ENCODE peak calls at places on chromosomes 13 and 19, in seven cellular contexts. One of them, this sample, is unnamed.

GRCh38 chr13:110349239-110349638 is 42.2 kb downstream of the COL4A2 start:
- DNase-seq in CD8-positive, alpha-beta T cell: no peak
- DNase-seq in cardiac fibroblast: no peak
- DNase-seq in cardiac muscle cell: no peak
- DNase-seq in GM12865: no peak
- DNase-seq in bronchial epithelial cell: no peak
- DNase-seq in heart left ventricle: no peak
- DNase-seq in this sample: no peak

GRCh38 chr13:114200673-114201005 is 21.6 kb downstream of the CFAP97D2 start:
- DNase-seq in CD8-positive, alpha-beta T cell: no peak
- DNase-seq in cardiac fibroblast: no peak
- DNase-seq in cardiac muscle cell: peak
- DNase-seq in GM12865: no peak
- DNase-seq in bronchial epithelial cell: no peak
- DNase-seq in heart left ventricle: no peak
- DNase-seq in this sample: no peak

GRCh38 chr13:111031531-111031961 is 83.6 kb upstream of the ARHGEF7 start:
- DNase-seq in CD8-positive, alpha-beta T cell: no peak
- DNase-seq in cardiac fibroblast: peak
- DNase-seq in cardiac muscle cell: no peak
- DNase-seq in GM12865: peak
- DNase-seq in bronchial epithelial cell: no peak
- DNase-seq in heart left ventricle: no peak
- DNase-seq in this sample: peak

GRCh38 chr13:48727252-48728011 is 73.7 kb downstream of the CYSLTR2 start:
- DNase-seq in CD8-positive, alpha-beta T cell: no peak
- DNase-seq in cardiac fibroblast: peak
- DNase-seq in cardiac muscle cell: no peak
- DNase-seq in GM12865: peak
- DNase-seq in bronchial epithelial cell: no peak
- DNase-seq in heart left ventricle: peak
- DNase-seq in this sample: no peak

GRCh38 chr13:100275746-100276145 is 186.9 kb downstream of the PCCA start:
- DNase-seq in CD8-positive, alpha-beta T cell: no peak
- DNase-seq in cardiac fibroblast: no peak
- DNase-seq in cardiac muscle cell: no peak
- DNase-seq in GM12865: no peak
- DNase-seq in bronchial epithelial cell: peak
- DNase-seq in heart left ventricle: no peak
- DNase-seq in this sample: no peak

GRCh38 chr13:20383058-20383457 is 142.6 kb downstream of the CRYL1 start:
- DNase-seq in CD8-positive, alpha-beta T cell: no peak
- DNase-seq in cardiac fibroblast: no peak
- DNase-seq in cardiac muscle cell: no peak
- DNase-seq in GM12865: peak
- DNase-seq in bronchial epithelial cell: no peak
- DNase-seq in heart left ventricle: no peak
- DNase-seq in this sample: no peak

GRCh38 chr13:91184244-91184926 is 163.1 kb upstream of the MIR17HG start:
- DNase-seq in CD8-positive, alpha-beta T cell: no peak
- DNase-seq in cardiac fibroblast: no peak
- DNase-seq in cardiac muscle cell: no peak
- DNase-seq in GM12865: no peak
- DNase-seq in bronchial epithelial cell: no peak
- DNase-seq in heart left ventricle: no peak
- DNase-seq in this sample: no peak

GRCh38 chr13:49958321-49958720 is 22.2 kb upstream of the SPRYD7 start:
- DNase-seq in CD8-positive, alpha-beta T cell: no peak
- DNase-seq in cardiac fibroblast: no peak
- DNase-seq in cardiac muscle cell: no peak
- DNase-seq in GM12865: no peak
- DNase-seq in bronchial epithelial cell: no peak
- DNase-seq in heart left ventricle: no peak
- DNase-seq in this sample: no peak

GRCh38 chr13:74090397-74090796 is 43.8 kb downstream of the KLF12 start:
- DNase-seq in CD8-positive, alpha-beta T cell: no peak
- DNase-seq in cardiac fibroblast: no peak
- DNase-seq in cardiac muscle cell: no peak
- DNase-seq in GM12865: no peak
- DNase-seq in bronchial epithelial cell: peak
- DNase-seq in heart left ventricle: no peak
- DNase-seq in this sample: no peak

GRCh38 chr19:8663920-8664670 is 33.7 kb downstream of the NFILZ start:
- DNase-seq in CD8-positive, alpha-beta T cell: peak
- DNase-seq in cardiac fibroblast: no peak
- DNase-seq in cardiac muscle cell: no peak
- DNase-seq in GM12865: peak
- DNase-seq in bronchial epithelial cell: no peak
- DNase-seq in heart left ventricle: no peak
- DNase-seq in this sample: no peak

GRCh38 chr19:49946415-49946814 is 14.6 kb downstream of the SIGLEC11 start:
- DNase-seq in CD8-positive, alpha-beta T cell: no peak
- DNase-seq in cardiac fibroblast: no peak
- DNase-seq in cardiac muscle cell: no peak
- DNase-seq in GM12865: no peak
- DNase-seq in bronchial epithelial cell: no peak
- DNase-seq in heart left ventricle: no peak
- DNase-seq in this sample: no peak

GRCh38 chr19:45352471-45352870 is 11.9 kb downstream of the KLC3 start:
- DNase-seq in CD8-positive, alpha-beta T cell: no peak
- DNase-seq in cardiac fibroblast: no peak
- DNase-seq in cardiac muscle cell: no peak
- DNase-seq in GM12865: no peak
- DNase-seq in bronchial epithelial cell: no peak
- DNase-seq in heart left ventricle: no peak
- DNase-seq in this sample: no peak

DNA sequence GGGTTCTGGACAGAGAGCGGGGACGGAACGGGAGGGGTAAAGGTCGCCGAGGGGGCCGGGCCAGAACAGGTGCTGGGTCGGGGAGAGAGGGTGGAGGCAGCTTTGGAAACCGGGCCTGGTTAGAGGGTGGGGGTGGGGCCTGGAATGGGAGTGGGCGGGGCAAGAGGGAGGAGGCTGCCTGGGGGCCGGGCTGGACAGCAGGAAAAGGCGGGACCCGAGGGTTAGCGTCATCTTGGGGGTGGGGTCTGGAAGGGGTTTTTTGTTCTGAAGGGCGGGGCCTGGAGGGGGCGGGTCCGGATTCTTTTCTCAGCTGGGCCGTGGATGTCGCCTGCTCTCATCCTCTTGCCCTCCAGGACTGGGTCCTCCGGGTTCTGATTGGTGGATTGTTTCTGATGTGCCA is 4.3 kb upstream of the ZNF813 start:
- DNase-seq in CD8-positive, alpha-beta T cell: no peak
- DNase-seq in cardiac fibroblast: no peak
- DNase-seq in cardiac muscle cell: peak
- DNase-seq in GM12865: no peak
- DNase-seq in bronchial epithelial cell: no peak
- DNase-seq in heart left ventricle: peak
- DNase-seq in this sample: no peak
- H3K4me3 ChIP-seq in CD8-positive, alpha-beta T cell: no peak
- H3K4me3 ChIP-seq in cardiac fibroblast: no peak
- H3K4me3 ChIP-seq in cardiac muscle cell: no peak
- H3K4me3 ChIP-seq in GM12865: no peak
- H3K4me3 ChIP-seq in bronchial epithelial cell: no peak
- H3K4me3 ChIP-seq in heart left ventricle: no peak
- H3K4me3 ChIP-seq in this sample: no peak

GRCh38 chr13:98877936-98878335 is 99.9 kb downstream of the DOCK9 start:
- DNase-seq in CD8-positive, alpha-beta T cell: no peak
- DNase-seq in cardiac fibroblast: no peak
- DNase-seq in cardiac muscle cell: no peak
- DNase-seq in GM12865: no peak
- DNase-seq in bronchial epithelial cell: no peak
- DNase-seq in heart left ventricle: no peak
- DNase-seq in this sample: no peak

GRCh38 chr13:98880673-98881072 is 97.2 kb downstream of the DOCK9 start:
- DNase-seq in CD8-positive, alpha-beta T cell: no peak
- DNase-seq in cardiac fibroblast: no peak
- DNase-seq in cardiac muscle cell: no peak
- DNase-seq in GM12865: no peak
- DNase-seq in bronchial epithelial cell: no peak
- DNase-seq in heart left ventricle: no peak
- DNase-seq in this sample: no peak

GRCh38 chr13:98878421-98879126 is 99.3 kb downstream of the DOCK9 start:
- DNase-seq in CD8-positive, alpha-beta T cell: no peak
- DNase-seq in cardiac fibroblast: no peak
- DNase-seq in cardiac muscle cell: no peak
- DNase-seq in GM12865: no peak
- DNase-seq in bronchial epithelial cell: no peak
- DNase-seq in heart left ventricle: no peak
- DNase-seq in this sample: no peak

GRCh38 chr13:98879965-98880364 is 97.9 kb downstream of the DOCK9 start:
- DNase-seq in CD8-positive, alpha-beta T cell: no peak
- DNase-seq in cardiac fibroblast: no peak
- DNase-seq in cardiac muscle cell: no peak
- DNase-seq in GM12865: no peak
- DNase-seq in bronchial epithelial cell: no peak
- DNase-seq in heart left ventricle: no peak
- DNase-seq in this sample: no peak

DNA sequence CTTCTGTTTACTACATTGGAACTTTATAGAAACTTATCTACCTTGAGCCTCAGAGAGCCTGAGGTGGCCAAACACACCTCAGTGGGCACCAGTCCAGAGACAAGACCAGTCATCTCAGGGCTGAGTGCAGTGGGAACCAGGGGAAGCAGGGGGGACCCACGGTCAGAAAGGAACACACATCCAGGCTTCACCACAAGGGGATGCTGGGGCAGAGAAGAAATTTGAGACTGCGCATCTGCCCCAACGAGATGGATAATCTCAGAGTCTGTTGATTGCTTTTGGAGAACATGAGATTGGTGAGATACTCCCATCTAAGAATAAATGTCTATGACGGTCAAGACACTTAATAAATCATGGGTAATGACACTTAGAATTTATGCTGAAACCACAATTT is 98.7 kb downstream of the DOCK9 start:
- DNase-seq in CD8-positive, alpha-beta T cell: no peak
- DNase-seq in cardiac fibroblast: no peak
- DNase-seq in cardiac muscle cell: no peak
- DNase-seq in GM12865: no peak
- DNase-seq in bronchial epithelial cell: no peak
- DNase-seq in heart left ventricle: no peak
- DNase-seq in this sample: no peak
- TF ChIP-seq CTCF in CD8-positive, alpha-beta T cell: no peak
- TF ChIP-seq CTCF in cardiac fibroblast: no peak
- TF ChIP-seq CTCF in cardiac muscle cell: no peak
- TF ChIP-seq CTCF in GM12865: no peak
- TF ChIP-seq CTCF in bronchial epithelial cell: no peak
- TF ChIP-seq CTCF in heart left ventricle: no peak
- TF ChIP-seq CTCF in this sample: no peak

GRCh38 chr13:97233499-97233898 is 11.4 kb downstream of the MBNL2 start:
- DNase-seq in CD8-positive, alpha-beta T cell: no peak
- DNase-seq in cardiac fibroblast: no peak
- DNase-seq in cardiac muscle cell: no peak
- DNase-seq in GM12865: no peak
- DNase-seq in bronchial epithelial cell: no peak
- DNase-seq in heart left ventricle: no peak
- DNase-seq in this sample: no peak

GRCh38 chr13:97234236-97234635 is 12.1 kb downstream of the MBNL2 start:
- DNase-seq in CD8-positive, alpha-beta T cell: no peak
- DNase-seq in cardiac fibroblast: no peak
- DNase-seq in cardiac muscle cell: no peak
- DNase-seq in GM12865: no peak
- DNase-seq in bronchial epithelial cell: no peak
- DNase-seq in heart left ventricle: no peak
- DNase-seq in this sample: no peak

GRCh38 chr13:97235549-97236206 is 13.5 kb downstream of the MBNL2 start:
- DNase-seq in CD8-positive, alpha-beta T cell: no peak
- DNase-seq in cardiac fibroblast: no peak
- DNase-seq in cardiac muscle cell: no peak
- DNase-seq in GM12865: no peak
- DNase-seq in bronchial epithelial cell: no peak
- DNase-seq in heart left ventricle: peak
- DNase-seq in this sample: no peak

GRCh38 chr13:97237388-97237787 is 15.3 kb downstream of the MBNL2 start:
- DNase-seq in CD8-positive, alpha-beta T cell: no peak
- DNase-seq in cardiac fibroblast: no peak
- DNase-seq in cardiac muscle cell: no peak
- DNase-seq in GM12865: no peak
- DNase-seq in bronchial epithelial cell: no peak
- DNase-seq in heart left ventricle: no peak
- DNase-seq in this sample: no peak

GRCh38 chr13:97234742-97235141 is 12.6 kb downstream of the MBNL2 start:
- DNase-seq in CD8-positive, alpha-beta T cell: no peak
- DNase-seq in cardiac fibroblast: no peak
- DNase-seq in cardiac muscle cell: no peak
- DNase-seq in GM12865: no peak
- DNase-seq in bronchial epithelial cell: no peak
- DNase-seq in heart left ventricle: no peak
- DNase-seq in this sample: no peak
- H3K4me3 ChIP-seq in CD8-positive, alpha-beta T cell: no peak
- H3K4me3 ChIP-seq in cardiac fibroblast: no peak
- H3K4me3 ChIP-seq in cardiac muscle cell: no peak
- H3K4me3 ChIP-seq in GM12865: no peak
- H3K4me3 ChIP-seq in bronchial epithelial cell: no peak
- H3K4me3 ChIP-seq in heart left ventricle: no peak
- H3K4me3 ChIP-seq in this sample: no peak

GRCh38 chr19:57282011-57282636 is 1.8 kb downstream of the ZNF460 start:
- DNase-seq in CD8-positive, alpha-beta T cell: no peak
- DNase-seq in cardiac fibroblast: no peak
- DNase-seq in cardiac muscle cell: no peak
- DNase-seq in GM12865: peak
- DNase-seq in bronchial epithelial cell: peak
- DNase-seq in heart left ventricle: no peak
- DNase-seq in this sample: no peak

GRCh38 chr19:57280913-57281425 is 684 bp downstream of the ZNF460 start:
- DNase-seq in CD8-positive, alpha-beta T cell: peak
- DNase-seq in cardiac fibroblast: peak
- DNase-seq in cardiac muscle cell: peak
- DNase-seq in GM12865: peak
- DNase-seq in bronchial epithelial cell: no peak
- DNase-seq in heart left ventricle: no peak
- DNase-seq in this sample: no peak

GRCh38 chr19:57280165-57280912 is at the start of gene ZNF460:
- DNase-seq in CD8-positive, alpha-beta T cell: peak
- DNase-seq in cardiac fibroblast: peak
- DNase-seq in cardiac muscle cell: peak
- DNase-seq in GM12865: peak
- DNase-seq in bronchial epithelial cell: peak
- DNase-seq in heart left ventricle: peak
- DNase-seq in this sample: peak

GRCh38 chr19:57276430-57276829 is 3.9 kb upstream of the ZNF460 start:
- DNase-seq in CD8-positive, alpha-beta T cell: no peak
- DNase-seq in cardiac fibroblast: no peak
- DNase-seq in cardiac muscle cell: no peak
- DNase-seq in GM12865: no peak
- DNase-seq in bronchial epithelial cell: no peak
- DNase-seq in heart left ventricle: no peak
- DNase-seq in this sample: no peak

GRCh38 chr19:57279418-57280164 is 694 bp upstream of the ZNF460 start:
- DNase-seq in CD8-positive, alpha-beta T cell: peak
- DNase-seq in cardiac fibroblast: peak
- DNase-seq in cardiac muscle cell: peak
- DNase-seq in GM12865: peak
- DNase-seq in bronchial epithelial cell: peak
- DNase-seq in heart left ventricle: peak
- DNase-seq in this sample: peak
- TF ChIP-seq CTCF in CD8-positive, alpha-beta T cell: no peak
- TF ChIP-seq CTCF in cardiac fibroblast: peak
- TF ChIP-seq CTCF in cardiac muscle cell: peak
- TF ChIP-seq CTCF in GM12865: peak
- TF ChIP-seq CTCF in bronchial epithelial cell: peak
- TF ChIP-seq CTCF in heart left ventricle: peak
- TF ChIP-seq CTCF in this sample: peak

GRCh38 chr19:35904312-35905068 is 2.2 kb downstream of the HCST start:
- DNase-seq in CD8-positive, alpha-beta T cell: no peak
- DNase-seq in cardiac fibroblast: no peak
- DNase-seq in cardiac muscle cell: no peak
- DNase-seq in GM12865: no peak
- DNase-seq in bronchial epithelial cell: no peak
- DNase-seq in heart left ventricle: no peak
- DNase-seq in this sample: no peak
- H3K4me3 ChIP-seq in CD8-positive, alpha-beta T cell: no peak
- H3K4me3 ChIP-seq in cardiac fibroblast: no peak
- H3K4me3 ChIP-seq in cardiac muscle cell: no peak
- H3K4me3 ChIP-seq in GM12865: no peak
- H3K4me3 ChIP-seq in bronchial epithelial cell: no peak
- H3K4me3 ChIP-seq in heart left ventricle: no peak
- H3K4me3 ChIP-seq in this sample: no peak

This sample was measured in AG09309.